ENCODE peak calls at places on chromosome 12, in four cellular contexts. P, J, M and A are unnamed samples.

GRCh38 chr12:92538970-92539749 is 163.6 kb upstream of the PLEKHG7 start:
- DNase-seq in P (no peak), J (no peak), M (no peak), A (peak; percentile 93)

GRCh38 chr12:131912526-131913274 is 16.4 kb upstream of the PUS1 start:
- DNase-seq in P (peak; percentile 90), M (peak; percentile 24), J (peak; percentile 98), A (no peak)

GRCh38 chr12:13794706-13795105 is 186.7 kb downstream of the GRIN2B start:
- DNase-seq in J (no peak), P (no peak), M (no peak), A (no peak)

GRCh38 chr12:57836442-57837375 is 9.8 kb downstream of the CTDSP2 start:
- DNase-seq in J (no peak), M (no peak), P (no peak), A (no peak)

GRCh38 chr12:3077572-3078081 is 448 bp downstream of the TSPAN9 start:
- DNase-seq in P (no peak), J (no peak), M (no peak), A (no peak)

GRCh38 chr12:75974323-75975273 is 57.0 kb downstream of the PHLDA1 start:
- DNase-seq in J (no peak), M (peak; percentile 36), P (no peak), A (no peak)

GRCh38 chr12:51013441-51013840 is 12.7 kb downstream of the SLC11A2 start:
- DNase-seq in M (no peak), J (no peak), P (no peak), A (no peak)

GRCh38 chr12:62943779-62944395 is 8.9 kb upstream of the PPM1H start:
- DNase-seq in P (no peak), J (no peak), M (no peak), A (no peak)

GRCh38 chr12:101829639-101830390 is 944 bp downstream of the GNPTAB start:
- DNase-seq in P (no peak), M (no peak), J (no peak), A (no peak)

GRCh38 chr12:58915634-58916033 is 4.7 kb downstream of the LRIG3 start:
- DNase-seq in P (no peak), J (no peak), M (no peak), A (no peak)

GRCh38 chr12:749871-750270 is 2.5 kb upstream of the WNK1 start:
- DNase-seq in J (no peak), M (no peak), P (no peak), A (no peak)

GRCh38 chr12:90058721-90059120 is 350.1 kb upstream of the ATP2B1 start:
- DNase-seq in J (no peak), P (no peak), M (no peak), A (no peak)

GRCh38 chr12:52197371-52198231 is 5.8 kb upstream of the KRT80 start:
- DNase-seq in J (no peak), M (no peak), P (no peak), A (no peak)

GRCh38 chr12:86249856-86250255 is 6.3 kb downstream of the MGAT4C start:
- DNase-seq in M (no peak), P (no peak), J (no peak), A (no peak)

GRCh38 chr12:49369723-49370145 is 2.5 kb downstream of the SPATS2 start:
- DNase-seq in M (peak; percentile 41), P (peak; percentile 76), J (peak; percentile 44), A (peak; percentile 79)

GRCh38 chr12:20440408-20440807 is 72.1 kb downstream of the PDE3A start:
- DNase-seq in J (no peak), P (no peak), M (no peak), A (no peak)

GRCh38 chr12:22625671-22626251 is 790 bp downstream of the ETNK1 start:
- DNase-seq in M (peak; percentile 40), P (peak; percentile 33), J (peak; percentile 59), A (peak; percentile 11)

GRCh38 chr12:1827806-1828805 is 7.7 kb downstream of the LRTM2 start:
- DNase-seq in M (no peak), J (no peak), P (no peak), A (no peak)

GRCh38 chr12:118404876-118405521 is 28.6 kb downstream of the SUDS3 start:
- DNase-seq in M (peak; percentile 52), P (peak; percentile 41), J (peak; percentile 44), A (peak; percentile 4)

GRCh38 chr12:86233126-86233525 is 23.1 kb downstream of the MGAT4C start:
- DNase-seq in J (no peak), M (no peak), P (no peak), A (no peak)

GRCh38 chr12:79841248-79841877 is 93.5 kb downstream of the PPP1R12A start:
- DNase-seq in M (no peak), J (no peak), P (no peak), A (no peak)

GRCh38 chr12:79847417-79847816 is 87.5 kb downstream of the PPP1R12A start:
- DNase-seq in M (no peak), P (no peak), J (no peak), A (no peak)

GRCh38 chr12:79841878-79842265 is 93.0 kb downstream of the PPP1R12A start:
- DNase-seq in P (no peak), M (no peak), J (no peak), A (no peak)

GRCh38 chr12:79842630-79843029 is 92.3 kb downstream of the PPP1R12A start:
- DNase-seq in M (no peak), P (no peak), J (no peak), A (no peak)

DNA sequence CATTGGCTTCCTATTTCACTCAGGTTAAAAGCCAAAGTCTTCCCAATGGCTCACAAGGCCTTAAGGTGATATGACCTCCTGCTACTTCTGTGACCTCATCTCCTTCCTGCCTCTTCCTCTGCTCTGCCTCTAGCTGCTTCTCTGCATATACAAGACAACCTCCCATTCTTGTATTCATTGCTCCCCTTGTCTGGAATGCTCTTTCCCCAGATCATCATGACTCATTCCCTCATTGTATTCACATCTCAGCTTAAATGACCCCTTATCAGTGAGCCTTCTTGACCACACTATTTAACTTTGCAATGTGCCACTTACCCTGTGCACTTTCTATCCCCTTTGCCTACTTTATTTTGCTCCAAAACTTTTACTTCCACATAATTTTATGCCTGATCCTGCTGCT is 90.2 kb downstream of the PPP1R12A start:
- DNase-seq in J (no peak), M (peak; percentile 41), P (peak; percentile 8), A (no peak)
- TF ChIP-seq PBX3 in J (peak; percentile 61), M (no peak), P (no peak), A (no peak)

DNA sequence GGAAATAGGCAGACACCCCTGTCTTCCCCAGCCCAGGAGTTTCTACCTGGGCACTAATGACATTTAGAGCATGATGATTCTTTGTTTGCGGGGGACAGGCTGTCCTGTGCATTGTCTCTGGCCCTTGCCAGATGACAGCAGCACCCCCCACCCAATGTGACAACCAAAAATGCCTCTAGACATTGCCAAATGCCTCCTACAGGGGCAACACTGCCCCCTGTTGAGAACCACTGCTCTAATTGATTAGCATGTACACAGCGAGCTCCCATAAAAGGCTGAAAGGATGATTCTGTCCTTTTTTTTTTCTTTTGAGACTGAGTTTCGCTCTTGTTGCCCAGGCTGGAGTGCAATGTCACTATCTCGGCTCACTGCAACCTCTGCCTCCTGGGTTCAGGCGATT is 50.5 kb downstream of the MAP1LC3B2 start:
- DNase-seq in P (no peak), M (no peak), J (no peak), A (no peak)
- TF ChIP-seq PBX3 in P (no peak), M (no peak), J (no peak), A (no peak)

DNA sequence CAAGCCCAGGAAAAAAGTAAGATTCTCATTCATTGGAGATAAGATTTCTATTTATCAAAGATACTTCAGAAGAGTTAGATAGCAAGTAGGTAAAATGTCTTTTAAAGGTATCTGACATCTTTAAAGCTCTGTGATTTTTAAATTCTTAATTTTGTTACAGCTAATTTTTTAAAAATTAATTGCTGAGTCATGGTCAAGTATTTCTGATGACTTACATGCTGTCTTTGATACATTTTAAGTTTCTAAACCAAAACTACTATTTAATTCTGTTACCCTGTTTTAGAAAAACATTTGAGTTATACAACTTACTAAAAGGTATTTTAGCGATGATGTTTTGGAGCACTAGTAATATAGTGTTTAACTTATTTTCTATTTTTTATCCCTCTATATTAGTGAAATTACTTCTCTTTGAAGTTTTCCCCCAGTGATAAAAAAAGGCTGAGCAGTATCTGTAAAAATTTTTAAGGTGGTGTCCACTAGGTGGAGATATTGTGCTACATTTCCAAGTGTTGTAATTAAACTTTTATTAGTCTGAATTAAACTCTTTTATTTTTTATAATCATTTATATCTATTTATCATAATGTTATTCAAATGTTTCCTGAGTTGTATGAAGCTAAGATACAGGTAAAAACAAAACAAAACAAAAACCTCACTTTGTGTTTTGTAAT is 11.5 kb downstream of the ALG10 start:
- DNase-seq in J (peak; percentile 4), M (peak; percentile 12), P (no peak), A (no peak)
- TF ChIP-seq PBX3 in J (no peak), M (no peak), P (no peak), A (no peak)

GRCh38 chr12:25929096-25929637 is 29.3 kb upstream of the RASSF8 start:
- DNase-seq in M (no peak), P (no peak), J (no peak), A (no peak)

GRCh38 chr12:25924535-25925001 is 33.9 kb upstream of the RASSF8 start:
- DNase-seq in J (no peak), P (no peak), M (no peak), A (no peak)

GRCh38 chr12:25926536-25926935 is 31.9 kb upstream of the RASSF8 start:
- DNase-seq in J (no peak), P (no peak), M (no peak), A (no peak)

GRCh38 chr12:25925064-25925463 is 33.4 kb upstream of the RASSF8 start:
- DNase-seq in J (no peak), M (no peak), P (no peak), A (no peak)
- TF ChIP-seq PBX3 in J (no peak), M (no peak), P (no peak), A (no peak)

GRCh38 chr12:94648578-94648977 is 1.8 kb downstream of the TMCC3 start:
- DNase-seq in J (no peak), M (no peak), P (no peak), A (no peak)

GRCh38 chr12:94650143-94651056 is at the start of gene TMCC3:
- DNase-seq in M (no peak), P (peak; percentile 28), J (peak; percentile 87), A (no peak)

GRCh38 chr12:94644141-94644575 is 6.2 kb downstream of the TMCC3 start:
- DNase-seq in J (no peak), P (no peak), M (no peak), A (peak; percentile 26)

GRCh38 chr12:94644622-94645021 is 5.7 kb downstream of the TMCC3 start:
- DNase-seq in J (no peak), P (no peak), M (no peak), A (peak; percentile 49)

DNA sequence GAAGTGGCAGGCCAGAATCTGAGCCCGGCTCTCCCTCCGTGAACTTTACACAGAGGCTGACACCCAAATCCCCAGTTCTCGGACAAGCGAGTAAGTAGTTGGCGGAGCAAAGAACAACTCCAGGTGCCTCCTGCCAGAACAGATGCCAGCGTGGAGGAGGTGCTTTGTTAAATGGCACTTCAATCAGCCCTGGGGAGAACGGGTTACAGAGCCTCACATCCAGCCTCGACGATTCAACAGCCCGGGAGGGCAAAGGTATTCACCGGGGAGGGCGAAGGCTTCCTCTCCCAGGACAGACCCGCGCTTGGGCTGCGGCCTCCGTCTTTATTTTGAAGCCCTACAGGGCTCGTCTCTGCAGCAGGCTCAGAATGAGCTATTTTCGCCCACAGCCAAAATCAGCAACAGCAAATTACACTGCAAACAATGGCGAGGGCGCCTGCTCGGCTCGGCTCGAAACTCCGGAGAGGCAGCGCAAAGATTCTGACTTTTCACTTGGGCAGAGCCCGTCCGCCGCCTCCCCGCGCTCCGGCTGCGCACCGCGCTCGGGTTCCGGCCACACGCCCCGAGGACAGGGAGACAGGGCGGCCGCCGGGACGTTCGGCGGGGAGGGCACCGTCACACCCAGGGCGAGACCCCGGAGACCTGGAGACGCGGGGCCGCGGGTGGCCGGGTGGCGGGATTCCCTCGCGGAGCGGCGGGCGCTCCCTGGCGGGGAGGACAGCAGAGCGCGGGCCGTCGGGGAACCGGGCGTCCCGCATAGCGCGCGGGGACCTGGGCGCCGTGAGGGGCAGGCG is 811 bp downstream of the TMCC3 start:
- DNase-seq in J (peak; percentile 82), M (no peak), P (peak; percentile 34), A (no peak)
- TF ChIP-seq PBX3 in J (no peak), M (no peak), P (no peak), A (no peak)

GRCh38 chr12:109696485-109697269 is 16.9 kb upstream of the FAM222A start:
- DNase-seq in M (peak; percentile 36), P (no peak), J (no peak), A (no peak)
- TF ChIP-seq PBX3 in M (no peak), P (no peak), J (no peak), A (no peak)